ENCODE peak calls at places on chromosomes 12 and 14, in four cellular contexts. F is PC-3, W is uterus, C is tibial artery. Z is an unnamed sample.

GRCh38 chr12:27123642-27124041 is 41.3 kb upstream of the C12orf71 start:
- DNase-seq in C (no peak), W (no peak), F (peak; percentile 58), Z (no peak)

GRCh38 chr12:40831916-40832315 is 139.7 kb downstream of the CNTN1 start:
- DNase-seq in W (no peak), F (no peak), C (no peak), Z (no peak)

GRCh38 chr12:94704452-94704871 is 54.1 kb upstream of the TMCC3 start:
- DNase-seq in C (no peak), W (no peak), F (peak; percentile 96), Z (no peak)

GRCh38 chr12:53938276-53939140 is at the start of gene HOXC13:
- DNase-seq in W (peak; percentile 62), F (peak; percentile 99), C (peak; percentile 93), Z (no peak)

GRCh38 chr14:21385170-21385904 is 1.5 kb upstream of the SUPT16H start:
- DNase-seq in F (no peak), W (no peak), C (no peak), Z (no peak)

GRCh38 chr12:132465269-132466190 is 24.4 kb upstream of the FBRSL1 start:
- DNase-seq in W (no peak), F (no peak), C (no peak), Z (no peak)

GRCh38 chr12:109433618-109434017 is 43.5 kb downstream of the KCTD10 start:
- DNase-seq in W (no peak), C (no peak), F (no peak), Z (no peak)

GRCh38 chr12:13299457-13299856 is 102.9 kb downstream of the EMP1 start:
- DNase-seq in C (no peak), F (no peak), W (no peak), Z (no peak)

GRCh38 chr12:108589028-108589839 is 8.7 kb downstream of the TMEM119 start:
- DNase-seq in F (no peak), C (no peak), W (peak; percentile 58), Z (no peak)

GRCh38 chr12:40175045-40175444 is 49.8 kb upstream of the LRRK2 start:
- DNase-seq in C (no peak), F (no peak), W (no peak), Z (no peak)

GRCh38 chr12:6072302-6072752 is 52.1 kb downstream of the VWF start:
- DNase-seq in W (no peak), C (no peak), F (peak; percentile 36), Z (no peak)

GRCh38 chr12:124696689-124697476 is 129.5 kb upstream of the NCOR2 start:
- DNase-seq in C (no peak), W (no peak), F (no peak), Z (no peak)

GRCh38 chr12:112303004-112303403 is 79.2 kb downstream of the HECTD4 start:
- DNase-seq in W (no peak), F (peak; percentile 65), C (no peak), Z (no peak)

GRCh38 chr14:73777420-73777819 is 63.2 kb upstream of the PNMA1 start:
- DNase-seq in F (no peak), C (no peak), W (no peak), Z (no peak)

GRCh38 chr12:16163891-16164290 is 113.6 kb downstream of the SLC15A5 start:
- DNase-seq in C (no peak), F (no peak), W (no peak), Z (no peak)

GRCh38 chr12:92947589-92948215 is 18.6 kb upstream of the EEA1 start:
- DNase-seq in F (no peak), C (no peak), W (no peak), Z (no peak)

GRCh38 chr12:52147367-52147972 is 44.3 kb downstream of the KRT80 start:
- DNase-seq in F (peak; percentile 99), W (peak; percentile 78), C (peak; percentile 97), Z (peak; percentile 91)

GRCh38 chr14:32313977-32314376 is 15.1 kb upstream of the AKAP6 start:
- DNase-seq in W (no peak), F (no peak), C (no peak), Z (no peak)

DNA sequence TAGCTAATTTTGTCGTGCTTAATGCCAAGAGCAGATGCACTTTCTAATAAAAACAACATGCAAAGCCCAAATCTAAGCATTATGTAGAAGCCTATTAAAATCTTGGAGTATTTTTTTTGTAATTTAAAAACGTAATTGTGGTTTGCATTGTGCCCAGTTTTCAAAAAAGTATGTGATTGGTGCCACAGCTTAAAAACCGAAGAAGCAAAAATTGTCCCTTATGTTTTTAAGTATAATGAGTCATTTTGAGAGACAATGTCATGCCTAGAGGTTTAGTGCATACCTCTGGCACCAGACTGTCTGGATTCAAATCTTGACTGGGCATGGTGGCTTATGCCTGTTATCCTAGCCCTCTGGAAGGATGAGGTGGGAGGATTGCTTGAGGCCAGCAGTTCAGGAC is 464.8 kb upstream of the RGS6 start:
- DNase-seq in C (no peak), F (no peak), W (no peak), Z (no peak)
- H3K4me3 ChIP-seq in C (no peak overlapping the region), F (no peak overlapping the region), W (no peak overlapping the region), Z (no peak overlapping the region)

DNA sequence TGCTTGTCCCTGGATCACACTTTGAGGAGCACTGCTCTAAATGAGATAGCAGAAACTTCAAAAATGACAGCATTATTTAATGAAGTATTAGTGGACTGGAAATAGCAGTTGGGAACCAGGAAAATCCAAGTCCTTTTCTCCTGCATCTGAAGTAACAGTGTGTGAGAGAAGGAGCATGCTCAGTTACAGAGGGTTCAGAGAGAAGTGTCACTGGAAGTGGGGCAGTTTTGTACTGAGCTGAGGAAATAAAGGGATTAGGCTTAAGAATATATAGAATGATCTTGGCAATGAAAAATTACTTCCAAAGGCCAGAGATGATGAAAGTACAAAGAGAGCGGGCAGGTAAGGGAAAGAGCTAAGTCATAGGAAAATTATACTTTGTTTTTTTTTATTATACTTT is 130.9 kb downstream of the MIPOL1 start:
- DNase-seq in W (no peak), F (no peak), C (no peak), Z (no peak)
- TF ChIP-seq CTCF in W (no peak), F (no peak), C (no peak), Z (no peak)

DNA sequence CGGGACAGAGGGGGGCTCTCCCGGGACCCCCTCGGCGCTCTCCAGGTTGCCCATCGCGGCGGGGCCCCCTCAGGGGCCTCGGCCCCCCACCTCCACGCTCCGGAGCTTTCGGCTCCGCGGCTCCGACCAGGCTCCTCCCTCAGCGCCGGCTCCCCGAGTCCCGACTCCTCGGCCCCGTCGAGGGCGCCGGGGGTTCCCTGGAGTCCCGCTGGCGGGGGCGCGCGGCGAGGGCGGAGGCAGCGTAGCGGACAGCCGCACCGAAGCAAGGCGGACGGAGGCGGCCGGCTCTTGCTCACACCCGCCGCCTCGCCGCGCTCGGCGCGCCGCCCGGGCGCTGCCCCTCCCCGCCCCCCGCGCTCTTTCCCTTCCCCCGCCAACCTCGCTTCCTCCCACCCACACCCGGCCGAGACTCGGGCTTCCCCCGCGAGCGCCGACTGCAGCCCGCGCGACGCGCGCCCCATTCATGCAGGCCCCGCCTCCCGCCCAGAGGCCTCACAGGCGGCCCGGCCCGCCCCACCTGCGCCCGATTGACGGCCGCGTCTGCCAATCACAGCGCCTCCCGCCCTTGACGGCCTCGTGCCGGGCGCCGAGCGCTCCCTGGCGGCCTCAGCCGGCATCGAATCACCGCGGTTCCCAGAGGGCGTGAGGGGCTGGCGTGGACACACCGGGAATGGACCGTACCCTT is at the start of gene FMNL3:
- DNase-seq in C (peak; percentile 99), W (peak; percentile 99), F (peak; percentile 95), Z (peak; percentile 88)
- H3K4me1 ChIP-seq in C (peaks cover 34% of the 10 kb centered on the region), W (no peaks in the 10 kb centered on the region), F (peaks cover 9% of the 10 kb centered on the region), Z (peaks cover 32% of the 10 kb centered on the region)

DNA sequence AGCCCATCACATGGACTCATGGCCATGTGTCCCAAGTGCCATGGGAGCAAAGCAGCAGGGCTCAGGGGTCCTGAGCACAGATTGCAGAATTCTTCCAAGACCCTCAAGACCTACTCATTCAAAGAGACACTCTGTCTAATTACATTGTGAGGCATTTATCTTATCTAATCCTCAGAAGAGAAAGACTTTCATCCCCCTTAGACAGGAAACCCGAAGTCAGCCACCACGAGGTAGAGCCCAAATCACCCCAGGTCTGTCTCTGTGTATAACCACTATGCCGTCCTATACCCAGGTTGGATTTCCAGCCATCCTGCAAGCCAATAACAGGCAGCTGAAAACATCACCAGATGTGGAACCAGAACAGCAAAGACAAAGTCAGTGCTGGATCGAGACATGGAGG is 8.9 kb upstream of the BCL11B start:
- DNase-seq in W (no peak), C (no peak), F (no peak), Z (no peak)
- H3K4me3 ChIP-seq in W (no peak overlapping the region), C (no peak overlapping the region), F (no peak overlapping the region), Z (no peak overlapping the region)

DNA sequence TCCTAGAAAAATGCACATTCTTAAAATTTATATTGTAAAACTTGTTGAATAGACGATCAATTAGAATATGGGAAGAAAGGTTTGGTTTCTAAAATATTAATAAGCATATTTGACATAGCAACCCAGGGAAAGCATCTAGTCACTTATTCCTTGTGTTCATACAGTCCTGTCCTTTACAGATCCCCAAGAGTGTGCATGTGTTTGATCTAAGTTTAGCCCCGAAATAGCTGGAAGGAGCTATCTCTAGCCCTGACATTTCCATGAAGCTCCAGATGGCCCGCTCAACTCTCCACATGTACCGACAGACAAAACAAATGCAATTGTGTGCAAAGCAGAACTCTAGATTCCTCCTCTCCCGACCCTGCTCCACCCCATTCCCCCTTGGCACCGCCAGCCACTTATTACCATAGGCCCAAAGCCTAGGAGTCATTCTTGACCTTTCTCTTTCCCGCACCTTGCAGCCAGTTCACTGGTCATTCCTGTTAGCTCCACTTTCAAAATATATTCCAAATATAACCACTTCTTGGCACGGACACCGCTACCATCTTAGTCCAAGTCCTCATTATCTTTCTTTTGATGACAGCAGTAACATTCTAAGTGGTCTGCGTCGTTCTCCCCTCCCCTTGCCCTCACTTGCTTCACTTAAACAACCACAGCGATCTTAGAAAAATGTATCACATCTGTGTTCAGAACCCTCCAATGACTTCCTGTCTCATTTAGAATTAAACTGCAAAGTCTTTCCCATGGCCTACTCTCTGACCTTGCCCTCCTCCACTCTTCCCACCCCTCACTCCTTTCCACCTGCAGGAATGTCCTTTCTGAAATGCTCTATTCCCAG is 45.5 kb upstream of the GZMB start:
- DNase-seq in F (no peak), W (no peak), C (no peak), Z (no peak)
- TF ChIP-seq CTCF in F (peak; percentile 10), W (no peak), C (no peak), Z (no peak)

GRCh38 chr14:69685217-69685616 is 73.8 kb downstream of the SUSD6 start:
- DNase-seq in W (no peak), F (peak; percentile 77), C (no peak), Z (no peak)
- H3K4me1 ChIP-seq in W (peaks cover 6% of the 10 kb centered on the region), F (peaks cover 17% of the 10 kb centered on the region), C (peaks cover 57% of the 10 kb centered on the region), Z (peaks cover 56% of the 10 kb centered on the region)

GRCh38 chr12:62436164-62436503 is 30.5 kb upstream of the MON2 start:
- DNase-seq in F (no peak), W (no peak), C (no peak), Z (no peak)

GRCh38 chr12:62435337-62436163 is 31.1 kb upstream of the MON2 start:
- DNase-seq in F (peak; percentile 77), W (peak; percentile 33), C (peak; percentile 78), Z (peak; percentile 9)

GRCh38 chr12:62434504-62435336 is 31.9 kb upstream of the MON2 start:
- DNase-seq in F (peak; percentile 58), C (no peak), W (no peak), Z (no peak)

DNA sequence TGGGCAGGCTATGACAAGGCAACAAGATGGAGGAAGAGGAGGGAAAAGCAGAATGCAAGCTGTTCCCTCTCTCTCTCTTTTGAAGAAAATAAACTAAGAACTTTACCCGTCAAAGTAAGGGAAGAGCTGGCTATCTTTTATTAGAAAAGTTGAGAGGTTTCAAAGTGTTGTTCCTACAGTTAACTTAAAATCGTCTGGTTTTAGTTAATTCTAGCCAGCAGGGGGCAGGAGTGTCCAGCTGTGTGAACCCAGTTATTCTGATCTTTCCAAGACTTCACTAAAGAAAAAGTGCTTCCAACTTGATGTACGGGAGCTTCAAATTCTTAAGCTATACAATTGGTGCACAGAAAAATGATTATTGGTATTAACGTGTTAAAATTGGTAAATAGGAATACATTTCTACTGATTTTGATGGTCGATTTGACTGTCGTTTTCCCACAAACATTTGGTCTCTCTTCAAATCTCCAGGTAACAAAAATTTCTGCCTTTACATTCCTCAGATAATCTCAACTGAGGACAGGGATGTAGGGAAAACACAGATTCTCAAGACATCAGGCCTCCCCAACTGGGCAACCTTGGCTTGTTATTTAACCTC is 28.4 kb upstream of the MON2 start:
- DNase-seq in F (peak; percentile 75), C (no peak), W (peak; percentile 23), Z (no peak)
- H3K4me3 ChIP-seq in F (no peak overlapping the region), C (no peak overlapping the region), W (no peak overlapping the region), Z (no peak overlapping the region)